ENCODE peak calls at places on chromosome 4, in eight cellular contexts. One of them, this sample, is unnamed.

GRCh38 chr4:52298444-52298843 is 247.3 kb downstream of the SPATA18 start:
- DNase-seq in kidney: no peak
- DNase-seq in A549: no peak
- DNase-seq in pancreas: no peak
- DNase-seq in RWPE2: no peak
- DNase-seq in naive thymus-derived CD4-positive, alpha-beta T cell: no peak
- DNase-seq in cardiac muscle cell: no peak
- DNase-seq in AG04450: no peak
- DNase-seq in this sample: no peak

GRCh38 chr4:145939241-145939640 is 618 bp upstream of the ZNF827 start:
- DNase-seq in kidney: no peak
- DNase-seq in A549: no peak
- DNase-seq in pancreas: no peak
- DNase-seq in RWPE2: no peak
- DNase-seq in naive thymus-derived CD4-positive, alpha-beta T cell: no peak
- DNase-seq in cardiac muscle cell: peak
- DNase-seq in AG04450: no peak
- DNase-seq in this sample: no peak

GRCh38 chr4:140928880-140929279 is 172.7 kb upstream of the TBC1D9 start:
- DNase-seq in kidney: no peak
- DNase-seq in A549: no peak
- DNase-seq in pancreas: no peak
- DNase-seq in RWPE2: no peak
- DNase-seq in naive thymus-derived CD4-positive, alpha-beta T cell: no peak
- DNase-seq in cardiac muscle cell: no peak
- DNase-seq in AG04450: no peak
- DNase-seq in this sample: no peak

GRCh38 chr4:52996261-52997131 is 134.4 kb downstream of the RASL11B start:
- DNase-seq in kidney: peak
- DNase-seq in A549: no peak
- DNase-seq in pancreas: peak
- DNase-seq in RWPE2: no peak
- DNase-seq in naive thymus-derived CD4-positive, alpha-beta T cell: no peak
- DNase-seq in cardiac muscle cell: peak
- DNase-seq in AG04450: no peak
- DNase-seq in this sample: no peak

GRCh38 chr4:8422786-8423185 is 17.7 kb downstream of the ACOX3 start:
- DNase-seq in kidney: no peak
- DNase-seq in A549: no peak
- DNase-seq in pancreas: no peak
- DNase-seq in RWPE2: no peak
- DNase-seq in naive thymus-derived CD4-positive, alpha-beta T cell: no peak
- DNase-seq in cardiac muscle cell: no peak
- DNase-seq in AG04450: no peak
- DNase-seq in this sample: no peak

GRCh38 chr4:114921191-114921590 is 192.2 kb downstream of the NDST4 start:
- DNase-seq in kidney: no peak
- DNase-seq in A549: no peak
- DNase-seq in pancreas: no peak
- DNase-seq in RWPE2: no peak
- DNase-seq in naive thymus-derived CD4-positive, alpha-beta T cell: no peak
- DNase-seq in cardiac muscle cell: no peak
- DNase-seq in AG04450: no peak
- DNase-seq in this sample: no peak

GRCh38 chr4:88018471-88018870 is 11.0 kb downstream of the PKD2 start:
- DNase-seq in kidney: no peak
- DNase-seq in A549: no peak
- DNase-seq in pancreas: no peak
- DNase-seq in RWPE2: no peak
- DNase-seq in naive thymus-derived CD4-positive, alpha-beta T cell: no peak
- DNase-seq in cardiac muscle cell: no peak
- DNase-seq in AG04450: peak
- DNase-seq in this sample: no peak

GRCh38 chr4:34236118-34236517 is 2008.2 kb downstream of the ARAP2 start:
- DNase-seq in kidney: no peak
- DNase-seq in A549: no peak
- DNase-seq in pancreas: no peak
- DNase-seq in RWPE2: no peak
- DNase-seq in naive thymus-derived CD4-positive, alpha-beta T cell: no peak
- DNase-seq in cardiac muscle cell: no peak
- DNase-seq in AG04450: no peak
- DNase-seq in this sample: no peak

GRCh38 chr4:6324999-6325790 is 55.5 kb downstream of the WFS1 start:
- DNase-seq in kidney: peak
- DNase-seq in A549: no peak
- DNase-seq in pancreas: no peak
- DNase-seq in RWPE2: no peak
- DNase-seq in naive thymus-derived CD4-positive, alpha-beta T cell: no peak
- DNase-seq in cardiac muscle cell: no peak
- DNase-seq in AG04450: no peak
- DNase-seq in this sample: no peak

GRCh38 chr4:175622887-175623286 is 189.2 kb downstream of the GPM6A start:
- DNase-seq in kidney: no peak
- DNase-seq in A549: no peak
- DNase-seq in pancreas: no peak
- DNase-seq in RWPE2: no peak
- DNase-seq in naive thymus-derived CD4-positive, alpha-beta T cell: no peak
- DNase-seq in cardiac muscle cell: peak
- DNase-seq in AG04450: no peak
- DNase-seq in this sample: peak

GRCh38 chr4:1182313-1182712 is 9.9 kb upstream of the SPON2 start:
- DNase-seq in kidney: no peak
- DNase-seq in A549: no peak
- DNase-seq in pancreas: no peak
- DNase-seq in RWPE2: no peak
- DNase-seq in naive thymus-derived CD4-positive, alpha-beta T cell: no peak
- DNase-seq in cardiac muscle cell: no peak
- DNase-seq in AG04450: no peak
- DNase-seq in this sample: no peak

GRCh38 chr4:144591401-144591800 is 54.6 kb upstream of the HHIP start:
- DNase-seq in kidney: no peak
- DNase-seq in A549: no peak
- DNase-seq in pancreas: no peak
- DNase-seq in RWPE2: no peak
- DNase-seq in naive thymus-derived CD4-positive, alpha-beta T cell: no peak
- DNase-seq in cardiac muscle cell: peak
- DNase-seq in AG04450: peak
- DNase-seq in this sample: peak

GRCh38 chr4:20015825-20016224 is 235.9 kb upstream of the SLIT2 start:
- DNase-seq in kidney: no peak
- DNase-seq in A549: no peak
- DNase-seq in pancreas: no peak
- DNase-seq in RWPE2: no peak
- DNase-seq in naive thymus-derived CD4-positive, alpha-beta T cell: no peak
- DNase-seq in cardiac muscle cell: no peak
- DNase-seq in AG04450: peak
- DNase-seq in this sample: no peak

GRCh38 chr4:153466637-153467153 is 535 bp downstream of the TMEM131L start:
- DNase-seq in kidney: peak
- DNase-seq in A549: peak
- DNase-seq in pancreas: peak
- DNase-seq in RWPE2: no peak
- DNase-seq in naive thymus-derived CD4-positive, alpha-beta T cell: peak
- DNase-seq in cardiac muscle cell: peak
- DNase-seq in AG04450: no peak
- DNase-seq in this sample: no peak

GRCh38 chr4:174490356-174490969 is 31.8 kb downstream of the HPGD start:
- DNase-seq in kidney: no peak
- DNase-seq in A549: peak
- DNase-seq in pancreas: no peak
- DNase-seq in RWPE2: no peak
- DNase-seq in naive thymus-derived CD4-positive, alpha-beta T cell: no peak
- DNase-seq in cardiac muscle cell: no peak
- DNase-seq in AG04450: no peak
- DNase-seq in this sample: no peak

GRCh38 chr4:153713840-153714239 is 29.8 kb downstream of the TLR2 start:
- DNase-seq in kidney: no peak
- DNase-seq in A549: no peak
- DNase-seq in pancreas: no peak
- DNase-seq in RWPE2: no peak
- DNase-seq in naive thymus-derived CD4-positive, alpha-beta T cell: no peak
- DNase-seq in cardiac muscle cell: no peak
- DNase-seq in AG04450: no peak
- DNase-seq in this sample: no peak

GRCh38 chr4:75930152-75930551 is 10.7 kb downstream of the NAAA start:
- DNase-seq in kidney: no peak
- DNase-seq in A549: no peak
- DNase-seq in pancreas: no peak
- DNase-seq in RWPE2: no peak
- DNase-seq in naive thymus-derived CD4-positive, alpha-beta T cell: no peak
- DNase-seq in cardiac muscle cell: peak
- DNase-seq in AG04450: no peak
- DNase-seq in this sample: no peak

GRCh38 chr4:104964387-104965175 is 182.1 kb upstream of the TET2 start:
- DNase-seq in kidney: no peak
- DNase-seq in A549: no peak
- DNase-seq in pancreas: no peak
- DNase-seq in RWPE2: no peak
- DNase-seq in naive thymus-derived CD4-positive, alpha-beta T cell: no peak
- DNase-seq in cardiac muscle cell: no peak
- DNase-seq in AG04450: no peak
- DNase-seq in this sample: no peak

GRCh38 chr4:152346979-152347378 is 188.9 kb downstream of the FBXW7 start:
- DNase-seq in kidney: no peak
- DNase-seq in A549: no peak
- DNase-seq in pancreas: no peak
- DNase-seq in RWPE2: no peak
- DNase-seq in naive thymus-derived CD4-positive, alpha-beta T cell: no peak
- DNase-seq in cardiac muscle cell: no peak
- DNase-seq in AG04450: no peak
- DNase-seq in this sample: no peak
- H3K27ac ChIP-seq in kidney: no peak
- H3K27ac ChIP-seq in A549: no peak
- H3K27ac ChIP-seq in pancreas: no peak
- H3K27ac ChIP-seq in RWPE2: no peak
- H3K27ac ChIP-seq in naive thymus-derived CD4-positive, alpha-beta T cell: no peak
- H3K27ac ChIP-seq in cardiac muscle cell: no peak
- H3K27ac ChIP-seq in AG04450: no peak
- H3K27ac ChIP-seq in this sample: no peak

DNA sequence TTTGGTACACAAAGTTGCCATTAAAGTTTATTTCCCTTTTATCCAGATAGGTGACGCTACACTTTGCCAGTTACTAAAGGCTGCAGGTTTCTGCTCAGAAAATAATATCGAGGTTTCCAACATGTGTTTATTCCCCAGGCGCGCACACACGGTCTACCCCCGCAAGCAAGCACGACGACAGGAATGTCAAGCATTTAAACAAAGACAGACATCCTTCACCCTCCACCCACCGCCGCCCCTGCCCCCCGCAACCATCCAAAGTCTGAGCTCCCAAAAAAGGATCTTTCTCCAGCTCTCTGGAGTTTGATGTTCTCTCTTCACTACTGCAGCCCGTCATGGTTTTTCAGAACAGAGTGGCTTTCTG is 1.3 kb upstream of the PCDH7 start:
- DNase-seq in kidney: no peak
- DNase-seq in A549: peak
- DNase-seq in pancreas: no peak
- DNase-seq in RWPE2: no peak
- DNase-seq in naive thymus-derived CD4-positive, alpha-beta T cell: no peak
- DNase-seq in cardiac muscle cell: peak
- DNase-seq in AG04450: no peak
- DNase-seq in this sample: no peak
- H3K4me3 ChIP-seq in kidney: peak
- H3K4me3 ChIP-seq in A549: peak
- H3K4me3 ChIP-seq in pancreas: no peak
- H3K4me3 ChIP-seq in RWPE2: peak
- H3K4me3 ChIP-seq in naive thymus-derived CD4-positive, alpha-beta T cell: no peak
- H3K4me3 ChIP-seq in cardiac muscle cell: peak
- H3K4me3 ChIP-seq in AG04450: peak
- H3K4me3 ChIP-seq in this sample: peak

GRCh38 chr4:38466401-38466800 is 197.6 kb upstream of the KLF3 start:
- DNase-seq in kidney: no peak
- DNase-seq in A549: no peak
- DNase-seq in pancreas: no peak
- DNase-seq in RWPE2: no peak
- DNase-seq in naive thymus-derived CD4-positive, alpha-beta T cell: no peak
- DNase-seq in cardiac muscle cell: no peak
- DNase-seq in AG04450: no peak
- DNase-seq in this sample: no peak

GRCh38 chr4:38464328-38464727 is 199.7 kb upstream of the KLF3 start:
- DNase-seq in kidney: no peak
- DNase-seq in A549: no peak
- DNase-seq in pancreas: no peak
- DNase-seq in RWPE2: no peak
- DNase-seq in naive thymus-derived CD4-positive, alpha-beta T cell: no peak
- DNase-seq in cardiac muscle cell: no peak
- DNase-seq in AG04450: no peak
- DNase-seq in this sample: no peak

GRCh38 chr4:38461342-38461741 is 202.7 kb upstream of the KLF3 start:
- DNase-seq in kidney: no peak
- DNase-seq in A549: no peak
- DNase-seq in pancreas: no peak
- DNase-seq in RWPE2: no peak
- DNase-seq in naive thymus-derived CD4-positive, alpha-beta T cell: no peak
- DNase-seq in cardiac muscle cell: no peak
- DNase-seq in AG04450: no peak
- DNase-seq in this sample: no peak

GRCh38 chr4:38462659-38463058 is 201.3 kb upstream of the KLF3 start:
- DNase-seq in kidney: no peak
- DNase-seq in A549: no peak
- DNase-seq in pancreas: no peak
- DNase-seq in RWPE2: no peak
- DNase-seq in naive thymus-derived CD4-positive, alpha-beta T cell: no peak
- DNase-seq in cardiac muscle cell: no peak
- DNase-seq in AG04450: no peak
- DNase-seq in this sample: no peak

GRCh38 chr4:38463268-38463958 is 200.6 kb upstream of the KLF3 start:
- DNase-seq in kidney: no peak
- DNase-seq in A549: no peak
- DNase-seq in pancreas: no peak
- DNase-seq in RWPE2: no peak
- DNase-seq in naive thymus-derived CD4-positive, alpha-beta T cell: no peak
- DNase-seq in cardiac muscle cell: no peak
- DNase-seq in AG04450: no peak
- DNase-seq in this sample: no peak
- H3K27ac ChIP-seq in kidney: no peak
- H3K27ac ChIP-seq in A549: no peak
- H3K27ac ChIP-seq in pancreas: no peak
- H3K27ac ChIP-seq in RWPE2: no peak
- H3K27ac ChIP-seq in naive thymus-derived CD4-positive, alpha-beta T cell: no peak
- H3K27ac ChIP-seq in cardiac muscle cell: no peak
- H3K27ac ChIP-seq in AG04450: no peak
- H3K27ac ChIP-seq in this sample: no peak

DNA sequence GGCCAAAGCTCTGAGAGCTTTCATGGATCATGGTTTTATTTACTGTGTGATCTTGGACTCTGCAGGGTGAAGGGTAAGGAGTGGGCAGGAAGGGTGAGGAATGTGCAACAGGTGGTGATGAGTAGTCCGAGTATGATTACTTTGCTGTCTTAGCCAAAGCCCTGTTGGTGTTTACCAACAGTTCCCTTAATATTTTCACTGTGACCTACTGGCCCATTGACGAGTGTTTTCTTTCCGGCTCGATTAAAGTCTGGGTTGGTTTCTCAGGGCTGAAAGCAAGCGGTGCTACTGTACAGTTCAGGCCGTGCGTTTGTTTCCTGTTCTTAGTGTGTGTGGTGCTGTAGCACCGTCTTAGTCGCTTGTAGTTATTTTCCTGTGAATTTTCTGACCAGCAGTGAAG is 2.6 kb downstream of the ARHGAP24 start:
- DNase-seq in kidney: no peak
- DNase-seq in A549: no peak
- DNase-seq in pancreas: no peak
- DNase-seq in RWPE2: no peak
- DNase-seq in naive thymus-derived CD4-positive, alpha-beta T cell: no peak
- DNase-seq in cardiac muscle cell: no peak
- DNase-seq in AG04450: no peak
- DNase-seq in this sample: no peak
- H3K4me3 ChIP-seq in kidney: no peak
- H3K4me3 ChIP-seq in A549: no peak
- H3K4me3 ChIP-seq in pancreas: peak
- H3K4me3 ChIP-seq in RWPE2: no peak
- H3K4me3 ChIP-seq in naive thymus-derived CD4-positive, alpha-beta T cell: no peak
- H3K4me3 ChIP-seq in cardiac muscle cell: no peak
- H3K4me3 ChIP-seq in AG04450: no peak
- H3K4me3 ChIP-seq in this sample: no peak